ENCODE peak calls at places on chromosomes 5 and 9, in five cellular contexts. L, J, N, A and C are unnamed samples.

GRCh38 chr5:122120957-122121356 is 8.4 kb upstream of the ZNF474 start:
- DNase-seq in L (no peak), J (no peak), N (no peak), A (no peak), C (no peak)

GRCh38 chr9:109252291-109252690 is 68.6 kb downstream of the EPB41L4B start:
- DNase-seq in L (no peak), J (no peak), N (no peak), A (no peak), C (no peak)

GRCh38 chr9:109107402-109108240 is 12.1 kb downstream of the TMEM245 start:
- DNase-seq in L (no peak), J (no peak), N (no peak), A (no peak), C (no peak)

GRCh38 chr9:21559402-21560280 is 77.5 kb upstream of the IFNE start:
- DNase-seq in L (peak; percentile 36), J (no peak), N (peak; percentile 86), A (no peak), C (no peak)

GRCh38 chr5:39209924-39210323 is 9.4 kb downstream of the FYB1 start:
- DNase-seq in L (no peak), J (no peak), N (no peak), A (no peak), C (no peak)

GRCh38 chr5:94508421-94509148 is 109.8 kb downstream of the KIAA0825 start:
- DNase-seq in L (peak; percentile 55), J (no peak), N (no peak), A (peak; percentile 17), C (no peak)

GRCh38 chr9:136865768-136866103 is 372 bp downstream of the EDF1 start:
- DNase-seq in L (no peak), J (no peak), N (no peak), A (no peak), C (no peak)

GRCh38 chr5:33423018-33423630 is 17.6 kb upstream of the TARS1 start:
- DNase-seq in L (no peak), J (no peak), N (no peak), A (peak; percentile 12), C (no peak)

GRCh38 chr5:179612577-179613459 is 10.7 kb downstream of the HNRNPH1 start:
- DNase-seq in L (no peak), J (no peak), N (no peak), A (no peak), C (no peak)

GRCh38 chr9:69798737-69799136 is 21.9 kb upstream of the CFAP95 start:
- DNase-seq in L (no peak), J (no peak), N (no peak), A (no peak), C (no peak)